ENCODE peak calls at places on chromosome 16, in seven cellular contexts. K, Y, Q, V, G, M and B are unnamed samples.

GRCh38 chr16:68083861-68084503 is 1.2 kb upstream of the NFATC3 start:
- DNase-seq in K (no peak), M (peak; percentile 27), Q (peak; percentile 64), V (peak; percentile 54), Y (no peak), G (peak; percentile 64), B (no peak)

GRCh38 chr16:22250522-22250921 is 44.4 kb downstream of the EEF2K start:
- DNase-seq in Q (no peak), K (no peak), M (no peak), V (peak; percentile 56), Y (peak; percentile 42), G (no peak), B (peak; percentile 59)

GRCh38 chr16:84608281-84608680 is 9.6 kb downstream of the COTL1 start:
- DNase-seq in G (no peak), K (no peak), Q (no peak), Y (no peak), M (no peak), V (no peak), B (no peak)

GRCh38 chr16:2963074-2963610 is 933 bp upstream of the KREMEN2 start:
- DNase-seq in V (no peak), Y (no peak), G (no peak), K (no peak), Q (peak; percentile 54), M (no peak), B (no peak)

GRCh38 chr16:83794874-83795273 is 12.9 kb upstream of the HSBP1 start:
- DNase-seq in M (no peak), G (no peak), Y (no peak), V (peak; percentile 23), K (no peak), Q (no peak), B (no peak)

GRCh38 chr16:82146957-82147356 is 23.1 kb downstream of the MPHOSPH6 start:
- DNase-seq in V (no peak), Y (no peak), Q (no peak), M (no peak), K (no peak), G (no peak), B (no peak)

GRCh38 chr16:72856797-72857196 is 191.1 kb downstream of the ZFHX3 start:
- DNase-seq in G (peak; percentile 55), Q (peak; percentile 44), K (no peak), Y (peak; percentile 41), V (peak; percentile 38), M (no peak), B (no peak)

GRCh38 chr16:89325861-89326471 is 108.5 kb downstream of the ZNF778 start:
- DNase-seq in V (peak; percentile 83), M (no peak), Q (no peak), K (peak; percentile 44), Y (peak; percentile 90), G (peak; percentile 83), B (peak; percentile 90)

GRCh38 chr16:88754912-88755744 is 29.9 kb downstream of the PIEZO1 start:
- DNase-seq in K (peak; percentile 43), Q (peak; percentile 80), M (no peak), Y (peak; percentile 50), V (peak; percentile 25), G (peak; percentile 38), B (no peak)

GRCh38 chr16:49811630-49812334 is 44.1 kb downstream of the ZNF423 start:
- DNase-seq in M (no peak), V (peak; percentile 44), Y (no peak), K (no peak), G (peak; percentile 34), Q (peak; percentile 55), B (no peak)

GRCh38 chr16:72240949-72241348 is 69.0 kb upstream of the PMFBP1 start:
- DNase-seq in Q (no peak), M (no peak), V (no peak), G (no peak), Y (no peak), K (no peak), B (no peak)

GRCh38 chr16:50103764-50104163 is 38.0 kb downstream of the HEATR3 start:
- DNase-seq in M (no peak), K (no peak), Y (peak; percentile 65), Q (no peak), V (peak; percentile 64), G (peak; percentile 85), B (no peak)

GRCh38 chr16:73065617-73066313 is 17.8 kb upstream of the ZFHX3 start:
- DNase-seq in K (no peak), M (peak; percentile 50), Y (no peak), Q (peak; percentile 66), V (peak; percentile 42), G (no peak), B (peak; percentile 52)

GRCh38 chr16:46629331-46629843 is 8.2 kb upstream of the SHCBP1 start:
- DNase-seq in K (no peak), M (no peak), V (peak; percentile 77), G (peak; percentile 71), Q (peak; percentile 41), Y (peak; percentile 77), B (peak; percentile 76)

GRCh38 chr16:22161999-22162657 is at the start of gene SDR42E2:
- DNase-seq in Q (peak; percentile 73), M (no peak), K (no peak), V (no peak), G (no peak), Y (no peak), B (no peak)

GRCh38 chr16:50292566-50292948 is 26.2 kb downstream of the ADCY7 start:
- DNase-seq in M (no peak), Y (no peak), Q (no peak), V (no peak), K (no peak), G (no peak), B (no peak)

GRCh38 chr16:84190731-84191388 is at the start of gene ADAD2:
- DNase-seq in Q (no peak), K (no peak), M (no peak), Y (no peak), V (no peak), G (no peak), B (no peak)

GRCh38 chr16:49560018-49560830 is 186.6 kb downstream of the C16orf78 start:
- DNase-seq in K (no peak), G (no peak), M (no peak), V (peak; percentile 87), Q (no peak), Y (peak; percentile 49), B (peak; percentile 89)

GRCh38 chr16:79867425-79867997 is 267.0 kb upstream of the MAF start:
- DNase-seq in K (no peak), Q (no peak), G (no peak), Y (no peak), M (no peak), V (no peak), B (no peak)

GRCh38 chr16:17780181-17780580 is 309.4 kb upstream of the XYLT1 start:
- DNase-seq in V (no peak), Q (no peak), Y (peak; percentile 21), G (peak; percentile 85), M (no peak), K (no peak), B (no peak)

GRCh38 chr16:22192261-22193133 is 13.6 kb upstream of the EEF2K start:
- DNase-seq in K (peak; percentile 35), V (peak; percentile 98), M (peak; percentile 81), Q (peak; percentile 50), Y (peak; percentile 97), G (peak; percentile 98), B (peak; percentile 98)

GRCh38 chr16:72887537-72887936 is 160.4 kb downstream of the ZFHX3 start:
- DNase-seq in Y (no peak), K (no peak), M (no peak), Q (no peak), G (no peak), V (no peak), B (no peak)

GRCh38 chr16:68074850-68075249 is 10.3 kb upstream of the NFATC3 start:
- DNase-seq in M (no peak), K (peak; percentile 99), Y (no peak), Q (no peak), V (no peak), G (no peak), B (no peak)

GRCh38 chr16:53159781-53160436 is 105.1 kb downstream of the CHD9 start:
- DNase-seq in V (peak; percentile 73), M (no peak), G (peak; percentile 80), Q (peak; percentile 65), K (peak; percentile 75), Y (peak; percentile 75), B (peak; percentile 77)

GRCh38 chr16:22787456-22788189 is 26.3 kb upstream of the HS3ST2 start:
- DNase-seq in Y (no peak), G (no peak), M (no peak), K (no peak), V (no peak), Q (no peak), B (peak; percentile 12)

GRCh38 chr16:8861563-8862308 is 7.1 kb downstream of the CARHSP1 start:
- DNase-seq in V (no peak), Q (no peak), G (no peak), K (no peak), Y (no peak), M (no peak), B (no peak)

DNA sequence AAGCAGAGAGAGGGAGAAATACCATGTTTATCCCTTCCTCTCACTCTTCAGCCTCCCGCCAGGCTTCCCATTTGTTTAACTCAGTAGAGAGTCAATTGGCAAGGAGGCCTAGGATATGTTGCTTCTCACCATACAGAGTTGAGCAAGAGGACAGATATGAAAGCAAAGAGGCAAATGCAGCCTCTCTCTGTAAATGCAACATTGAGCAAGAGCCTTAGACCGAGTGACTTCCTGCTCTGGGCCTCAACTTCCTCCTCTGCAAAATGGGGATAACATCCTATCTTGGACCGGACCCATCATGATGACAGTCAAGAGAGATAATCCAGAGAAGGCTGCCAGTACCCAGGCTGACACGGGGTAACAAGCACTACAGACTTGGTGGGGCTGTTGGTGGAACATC is 36.8 kb downstream of the SOCS1 start:
- DNase-seq in V (peak; percentile 57), Y (peak; percentile 45), K (no peak), M (no peak), Q (no peak), G (peak; percentile 22), B (no peak)
- TF ChIP-seq CTCF in V (no peak), Y (no peak), K (no peak), M (no peak), Q (no peak), G (no peak), B (no peak)

GRCh38 chr16:30805370-30806169 is 18.6 kb upstream of the ZNF629 start:
- DNase-seq in M (peak; percentile 75), Q (peak; percentile 90), G (peak; percentile 80), V (peak; percentile 89), Y (peak; percentile 82), K (no peak), B (peak; percentile 80)
- TF ChIP-seq CTCF in M (peak; percentile 9), Q (no peak), G (no peak), V (peak; percentile 2), Y (no peak), K (no peak), B (no peak)

DNA sequence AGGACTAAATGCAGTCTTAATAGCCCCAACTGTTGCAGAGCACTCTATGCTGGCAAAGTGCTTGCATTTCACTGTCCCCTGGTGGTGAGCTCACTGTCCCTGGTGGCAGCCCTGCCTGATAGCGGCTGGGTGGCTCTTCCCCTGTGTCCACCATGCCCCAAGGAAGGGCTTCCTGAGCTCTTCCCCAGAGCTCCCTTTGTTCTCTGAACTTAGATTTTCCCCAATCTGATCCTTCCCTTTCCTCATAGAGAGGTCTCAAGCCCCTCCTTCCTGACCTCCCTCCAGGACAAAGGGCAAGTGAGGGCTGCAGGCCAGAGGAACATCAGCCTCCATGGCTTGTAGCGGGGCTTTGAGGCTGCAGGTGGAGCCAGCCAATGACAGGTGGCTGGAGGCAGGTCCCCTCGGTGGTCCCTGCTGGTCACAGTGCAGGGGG is 17.0 kb downstream of the BEAN1 start:
- DNase-seq in Q (peak; percentile 72), G (no peak), Y (no peak), V (no peak), K (no peak), M (no peak), B (no peak)
- TF ChIP-seq CTCF in Q (peak; percentile 37), G (peak; percentile 9), Y (no peak), V (no peak), K (no peak), M (no peak), B (peak; percentile 8)

GRCh38 chr16:102060-102855 is 24.2 kb downstream of the MPG start:
- DNase-seq in V (peak; percentile 73), K (no peak), M (peak; percentile 65), Q (no peak), Y (peak; percentile 72), G (peak; percentile 69), B (peak; percentile 69)
- TF ChIP-seq CTCF in V (no peak), K (no peak), M (no peak), Q (no peak), Y (no peak), G (no peak), B (peak; percentile 17)